ENCODE peak calls at places on chromosomes 2 and 18, in nine cellular contexts. M is prostate gland; W is CD8-positive, alpha-beta T cell; U is GM23338; E is fibroblast of lung; C is tibial nerve; X is adrenal gland; P is mesendoderm; Q is ovary. G is an unnamed sample.

GRCh38 chr2:46170011-46170410 is 127.2 kb upstream of the EPAS1 start:
- DNase-seq in M (no peak), W (no peak), U (no peak), E (no peak), C (no peak), X (no peak), P (no peak), Q (no peak), G (no peak)

GRCh38 chr2:44598731-44599529 is 237.2 kb downstream of the CAMKMT start:
- DNase-seq in M (no peak), W (no peak), U (no peak), E (no peak), C (no peak), X (no peak), P (no peak), Q (no peak), G (no peak)

GRCh38 chr2:148876589-148877402 is 1.8 kb downstream of the KIF5C start:
- DNase-seq in M (peak; percentile 78), W (peak; percentile 55), U (peak; percentile 95), E (no peak), C (no peak), X (peak; percentile 58), P (peak; percentile 98), Q (peak; percentile 46), G (peak; percentile 40)

GRCh38 chr2:10954856-10955818 is 43.4 kb downstream of the KCNF1 start:
- DNase-seq in M (no peak), W (no peak), U (no peak), E (peak; percentile 16), C (no peak), X (no peak), P (no peak), Q (no peak), G (no peak)

GRCh38 chr2:30373881-30374302 is 73.2 kb upstream of the LCLAT1 start:
- DNase-seq in M (no peak), W (no peak), U (no peak), E (peak; percentile 77), C (no peak), X (no peak), P (peak; percentile 19), Q (no peak), G (no peak)

GRCh38 chr2:138267161-138267901 is 234.2 kb upstream of the SPOPL start:
- DNase-seq in M (no peak), W (no peak), U (no peak), E (peak; percentile 86), C (no peak), X (no peak), P (no peak), Q (no peak), G (no peak)

GRCh38 chr2:230814616-230815015 is 50.1 kb upstream of the ITM2C start:
- DNase-seq in M (no peak), W (no peak), U (peak; percentile 35), E (no peak), C (no peak), X (no peak), P (peak; percentile 37), Q (no peak), G (no peak)

GRCh38 chr2:28510184-28510583 is 14.3 kb downstream of the PLB1 start:
- DNase-seq in M (peak; percentile 68), W (no peak), U (no peak), E (no peak), C (no peak), X (no peak), P (no peak), Q (no peak), G (peak; percentile 100)

GRCh38 chr2:170530284-170530745 is 184.8 kb upstream of the SP5 start:
- DNase-seq in M (peak; percentile 90), W (no peak), U (peak; percentile 61), E (peak; percentile 74), C (peak; percentile 81), X (no peak), P (peak; percentile 93), Q (peak; percentile 94), G (peak; percentile 97)

GRCh38 chr18:22667616-22668422 is 250.1 kb upstream of the CTAGE1 start:
- DNase-seq in M (no peak), W (no peak), U (no peak), E (peak; percentile 99), C (no peak), X (no peak), P (no peak), Q (no peak), G (no peak)

GRCh38 chr18:35683021-35683420 is 101.5 kb downstream of the GALNT1 start:
- DNase-seq in M (no peak), W (no peak), U (no peak), E (peak; percentile 23), C (no peak), X (no peak), P (peak; percentile 13), Q (no peak), G (no peak)

GRCh38 chr2:224882291-224883171 is 159.7 kb downstream of the DOCK10 start:
- DNase-seq in M (no peak), W (no peak), U (no peak), E (peak; percentile 93), C (no peak), X (no peak), P (no peak), Q (no peak), G (no peak)

GRCh38 chr2:40300391-40300790 is 151.5 kb downstream of the SLC8A1 start:
- DNase-seq in M (no peak), W (no peak), U (no peak), E (peak; percentile 38), C (no peak), X (no peak), P (peak; percentile 30), Q (no peak), G (no peak)

GRCh38 chr2:107282135-107282534 is 396.2 kb upstream of the ST6GAL2 start:
- DNase-seq in M (no peak), W (no peak), U (no peak), E (no peak), C (no peak), X (no peak), P (peak; percentile 93), Q (no peak), G (no peak)

GRCh38 chr2:10392951-10393647 is 55.0 kb downstream of the ODC1 start:
- DNase-seq in M (no peak), W (no peak), U (peak; percentile 55), E (no peak), C (no peak), X (no peak), P (peak; percentile 87), Q (no peak), G (no peak)

GRCh38 chr2:233354971-233355574 is 779 bp downstream of the DGKD start:
- DNase-seq in M (peak; percentile 58), W (peak; percentile 25), U (peak; percentile 49), E (peak; percentile 27), C (no peak), X (peak; percentile 42), P (no peak), Q (peak; percentile 61), G (peak; percentile 65)

GRCh38 chr2:231002641-231003040 is 6.7 kb downstream of the SPATA3 start:
- DNase-seq in M (no peak), W (no peak), U (no peak), E (no peak), C (no peak), X (no peak), P (no peak), Q (no peak), G (no peak)

GRCh38 chr2:95670167-95670566 is 78.4 kb downstream of the TRIM43 start:
- DNase-seq in M (no peak), W (no peak), U (no peak), E (peak; percentile 77), C (no peak), X (no peak), P (no peak), Q (no peak), G (no peak)

GRCh38 chr2:118696786-118697465 is 150.5 kb downstream of the EN1 start:
- DNase-seq in M (no peak), W (no peak), U (no peak), E (peak; percentile 72), C (no peak), X (no peak), P (peak; percentile 27), Q (no peak), G (no peak)

GRCh38 chr2:165648826-165649225 is 145.2 kb downstream of the GALNT3 start:
- DNase-seq in M (no peak), W (no peak), U (no peak), E (no peak), C (no peak), X (no peak), P (no peak), Q (no peak), G (no peak)
- H3K4me3 ChIP-seq in M (no peak overlapping the region), W (no peak overlapping the region), U (no peak overlapping the region), E (no peak overlapping the region), C (no peak overlapping the region), X (no peak overlapping the region), P (no peak overlapping the region), Q (no peak overlapping the region), G (no peak overlapping the region)

GRCh38 chr2:37893327-37893726 is 31.8 kb upstream of the RMDN2 start:
- DNase-seq in M (no peak), W (no peak), U (no peak), E (peak; percentile 32), C (no peak), X (no peak), P (no peak), Q (no peak), G (no peak)
- H3K4me1 ChIP-seq in M (no peaks in the 10 kb centered on the region), W (peaks cover 30% of the 10 kb centered on the region), U (no peaks in the 10 kb centered on the region), E (no peaks in the 10 kb centered on the region), C (peaks cover 8% of the 10 kb centered on the region), X (peaks cover 16% of the 10 kb centered on the region), P (no peaks in the 10 kb centered on the region), Q (peaks cover 6% of the 10 kb centered on the region), G (no peaks in the 10 kb centered on the region)

GRCh38 chr2:70948350-70949003 is 12.8 kb downstream of the ATP6V1B1 start:
- DNase-seq in M (peak; percentile 67), W (peak; percentile 79), U (peak; percentile 93), E (peak; percentile 56), C (peak; percentile 66), X (peak; percentile 81), P (peak; percentile 75), Q (peak; percentile 82), G (peak; percentile 72)

GRCh38 chr2:70949086-70949485 is 13.4 kb downstream of the ATP6V1B1 start:
- DNase-seq in M (no peak), W (no peak), U (no peak), E (no peak), C (no peak), X (peak; percentile 3), P (no peak), Q (no peak), G (no peak)

GRCh38 chr2:70944291-70944690 is 8.6 kb downstream of the ATP6V1B1 start:
- DNase-seq in M (no peak), W (no peak), U (no peak), E (no peak), C (no peak), X (no peak), P (no peak), Q (no peak), G (no peak)

GRCh38 chr2:70946832-70947442 is 11.2 kb downstream of the ATP6V1B1 start:
- DNase-seq in M (no peak), W (peak; percentile 50), U (peak; percentile 86), E (peak; percentile 45), C (peak; percentile 21), X (peak; percentile 49), P (peak; percentile 78), Q (no peak), G (peak; percentile 49)

GRCh38 chr2:70947556-70948184 is 12.0 kb downstream of the ATP6V1B1 start:
- DNase-seq in M (no peak), W (no peak), U (no peak), E (peak; percentile 68), C (no peak), X (no peak), P (peak; percentile 63), Q (no peak), G (no peak)
- H3K4me3 ChIP-seq in M (no peak overlapping the region), W (no peak overlapping the region), U (peak overlapping the region; percentile 51), E (no peak overlapping the region), C (peak overlapping the region; percentile 28), X (no peak overlapping the region), P (no peak overlapping the region), Q (no peak overlapping the region), G (no peak overlapping the region)

GRCh38 chr2:42961948-42962347 is 169.6 kb upstream of the HAAO start:
- DNase-seq in M (no peak), W (no peak), U (no peak), E (no peak), C (no peak), X (no peak), P (no peak), Q (no peak), G (no peak)
- H3K4me1 ChIP-seq in M (peaks cover 15% of the 10 kb centered on the region), W (peaks cover 18% of the 10 kb centered on the region), U (peaks cover 36% of the 10 kb centered on the region), E (peaks cover 33% of the 10 kb centered on the region), C (peaks cover 68% of the 10 kb centered on the region), X (peaks cover 3% of the 10 kb centered on the region), P (peaks cover 9% of the 10 kb centered on the region), Q (peaks cover 63% of the 10 kb centered on the region), G (peaks cover 14% of the 10 kb centered on the region)